ENCODE peak calls at places on chromosomes 16 and 17, in eight cellular contexts. C is GM23248, X is hippocampal formation, R is T-helper 9 cell, Z is GM03348, J is HL-60, O is glutamatergic neuron, N is lower leg skin. U is an unnamed sample.

GRCh38 chr17:15220785-15221184 is 44.3 kb downstream of the PMP22 start:
- DNase-seq in Z (peak; percentile 50), O (no peak), R (no peak), X (no peak), C (peak; percentile 41), J (no peak), N (no peak), U (no peak)

GRCh38 chr16:75019007-75019406 is 20.2 kb downstream of the ZNRF1 start:
- DNase-seq in N (no peak), C (no peak), X (no peak), R (no peak), Z (no peak), J (no peak), O (no peak), U (no peak)

GRCh38 chr17:55426851-55427586 is 5.4 kb upstream of the MMD start:
- DNase-seq in X (no peak), C (peak; percentile 85), N (no peak), Z (peak; percentile 33), R (no peak), J (no peak), O (no peak), U (no peak)

GRCh38 chr16:678858-679807 is 1.1 kb upstream of the STUB1 start:
- DNase-seq in C (peak; percentile 64), O (peak; percentile 79), X (peak; percentile 30), Z (peak; percentile 73), J (peak; percentile 55), N (peak; percentile 94), R (peak; percentile 42), U (peak; percentile 77)

GRCh38 chr16:21101631-21102420 is 48.8 kb downstream of the DNAH3 start:
- DNase-seq in N (peak; percentile 63), X (no peak), R (no peak), Z (peak; percentile 60), O (peak; percentile 58), C (peak; percentile 51), J (peak; percentile 33), U (no peak)

GRCh38 chr16:162271-162991 is 3.3 kb upstream of the HBM start:
- DNase-seq in Z (no peak), N (no peak), J (no peak), R (no peak), C (no peak), X (no peak), O (no peak), U (no peak)

GRCh38 chr17:57375040-57375769 is 118.9 kb downstream of the MSI2 start:
- DNase-seq in C (no peak), R (no peak), O (no peak), N (no peak), J (no peak), Z (no peak), X (no peak), U (no peak)

GRCh38 chr16:79593074-79593531 is 7.4 kb downstream of the MAF start:
- DNase-seq in R (no peak), N (no peak), J (no peak), O (no peak), X (no peak), Z (no peak), C (no peak), U (no peak)

GRCh38 chr16:87677830-87678229 is 75.5 kb downstream of the JPH3 start:
- DNase-seq in X (no peak), C (no peak), J (no peak), Z (no peak), N (no peak), O (no peak), R (no peak), U (no peak)

GRCh38 chr16:50859628-50860360 is 117.9 kb downstream of the CYLD start:
- DNase-seq in O (no peak), X (no peak), Z (no peak), N (peak; percentile 70), C (no peak), J (no peak), R (no peak), U (no peak)

GRCh38 chr16:82133798-82134197 is 36.2 kb downstream of the MPHOSPH6 start:
- DNase-seq in C (no peak), N (no peak), Z (no peak), J (no peak), O (no peak), R (no peak), X (no peak), U (no peak)

GRCh38 chr17:32494621-32495346 is 8.0 kb downstream of the CDK5R1 start:
- DNase-seq in Z (no peak), X (no peak), N (peak; percentile 81), R (no peak), C (no peak), O (no peak), J (peak; percentile 71), U (no peak)

GRCh38 chr16:58485184-58485887 is 14.6 kb upstream of the NDRG4 start:
- DNase-seq in R (no peak), J (no peak), N (no peak), C (no peak), Z (no peak), O (no peak), X (no peak), U (no peak)

GRCh38 chr16:67249178-67249759 is 490 bp downstream of the SLC9A5 start:
- DNase-seq in X (no peak), O (no peak), J (no peak), Z (no peak), R (no peak), C (peak; percentile 45), N (no peak), U (no peak)

GRCh38 chr17:45672301-45672700 is 111.8 kb upstream of the CRHR1 start:
- DNase-seq in R (no peak), Z (no peak), J (no peak), O (no peak), C (no peak), N (no peak), X (no peak), U (no peak)

GRCh38 chr17:4559851-4560820 is at the start of gene GGT6:
- DNase-seq in O (no peak), J (no peak), X (no peak), R (no peak), Z (no peak), N (no peak), C (no peak), U (peak; percentile 87)

GRCh38 chr16:1871974-1872635 is at the start of gene MEIOB:
- DNase-seq in J (peak; percentile 45), R (no peak), C (peak; percentile 54), X (no peak), N (peak; percentile 82), Z (peak; percentile 71), O (peak; percentile 72), U (no peak)

GRCh38 chr16:86044241-86044671 is 145.3 kb downstream of the IRF8 start:
- DNase-seq in X (no peak), R (peak; percentile 12), O (peak; percentile 82), J (peak; percentile 14), C (peak; percentile 61), Z (peak; percentile 74), N (no peak), U (no peak)

GRCh38 chr17:57593739-57594462 is 151.2 kb downstream of the CCDC182 start:
- DNase-seq in O (no peak), C (no peak), Z (no peak), J (no peak), X (no peak), N (no peak), R (no peak), U (no peak)

GRCh38 chr17:147796-148740 is 10.7 kb downstream of the SCGB1C2 start:
- DNase-seq in O (peak; percentile 7), X (no peak), N (peak; percentile 78), C (no peak), J (no peak), Z (no peak), R (no peak), U (peak; percentile 37)

GRCh38 chr16:65855171-65856145 is 511.0 kb upstream of the CDH5 start:
- DNase-seq in O (no peak), R (no peak), N (peak; percentile 52), X (no peak), C (no peak), Z (no peak), J (no peak), U (no peak)

GRCh38 chr17:77325826-77326581 is 185.2 kb downstream of the SEC14L1 start:
- DNase-seq in O (no peak), Z (no peak), R (no peak), N (peak; percentile 87), J (no peak), X (no peak), C (peak; percentile 70), U (peak; percentile 46)

GRCh38 chr17:66426397-66427033 is 124.1 kb downstream of the PRKCA start:
- DNase-seq in Z (peak; percentile 19), J (peak; percentile 57), R (peak; percentile 2), C (peak; percentile 11), X (no peak), O (no peak), N (no peak), U (no peak)

GRCh38 chr16:71287903-71288302 is 1.3 kb downstream of the CMTR2 start:
- DNase-seq in R (no peak), J (no peak), C (peak; percentile 14), Z (no peak), N (no peak), X (no peak), O (no peak), U (no peak)

U was measured in ureter.